ENCODE peak calls at places on chromosomes 4 and X, in seven cellular contexts. S is A549, O is SJSA1, Z is foreskin fibroblast, N is endothelial cell of umbilical vein, E is Panc1, J is astrocyte of the spinal cord. D is an unnamed sample.

GRCh38 chr4:153530284-153530995 is 64.3 kb downstream of the TMEM131L start:
- DNase-seq in N (peak), Z (no peak), O (no peak), J (no peak), S (no peak), E (no peak), D (no peak)

GRCh38 chr4:150007512-150007911 is 70.7 kb upstream of the DCLK2 start:
- DNase-seq in S (no peak), Z (peak), O (peak), J (peak), N (no peak), E (no peak), D (no peak)

GRCh38 chrX:44415639-44416386 is 72.3 kb upstream of the EFHC2 start:
- DNase-seq in Z (no peak), S (no peak), J (no peak), E (no peak), N (no peak), O (no peak), D (no peak)

GRCh38 chr4:102858828-102859464 is 9.8 kb upstream of the CISD2 start:
- DNase-seq in O (no peak), S (no peak), E (no peak), N (no peak), Z (no peak), J (no peak), D (no peak)

GRCh38 chr4:174324725-174325124 is 41.0 kb downstream of the CEP44 start:
- DNase-seq in N (no peak), J (peak), S (no peak), O (no peak), Z (peak), E (no peak), D (no peak)

GRCh38 chr4:162707962-162708361 is 458.7 kb downstream of the NAF1 start:
- DNase-seq in S (no peak), E (no peak), J (no peak), Z (no peak), O (no peak), N (no peak), D (no peak)

GRCh38 chr4:183333202-183333601 is 11.0 kb upstream of the CLDN24 start:
- DNase-seq in Z (no peak), E (no peak), O (no peak), J (no peak), N (no peak), S (no peak), D (no peak)

GRCh38 chrX:49753691-49754090 is 57.9 kb upstream of the PAGE1 start:
- DNase-seq in O (no peak), Z (no peak), J (no peak), N (no peak), E (no peak), S (no peak), D (no peak)

GRCh38 chr4:169765845-169766244 is 8.1 kb upstream of the HPF1 start:
- DNase-seq in Z (peak), S (no peak), E (no peak), O (no peak), N (no peak), J (no peak), D (no peak)

GRCh38 chrX:23373129-23373804 is 38.6 kb downstream of the PTCHD1 start:
- DNase-seq in E (peak), S (no peak), Z (peak), N (no peak), O (no peak), J (peak), D (peak)

GRCh38 chrX:8103655-8104054 is 67.4 kb downstream of the VCX2 start:
- DNase-seq in J (no peak), N (no peak), Z (no peak), O (no peak), E (no peak), S (no peak), D (no peak)

GRCh38 chr4:15116509-15117079 is 114.3 kb downstream of the CPEB2 start:
- DNase-seq in J (no peak), N (no peak), Z (no peak), O (no peak), S (no peak), E (no peak), D (no peak)

GRCh38 chrX:51407520-51408409 is 75.1 kb downstream of the NUDT10 start:
- DNase-seq in S (no peak), J (no peak), N (no peak), Z (no peak), O (no peak), E (no peak), D (no peak)

DNA sequence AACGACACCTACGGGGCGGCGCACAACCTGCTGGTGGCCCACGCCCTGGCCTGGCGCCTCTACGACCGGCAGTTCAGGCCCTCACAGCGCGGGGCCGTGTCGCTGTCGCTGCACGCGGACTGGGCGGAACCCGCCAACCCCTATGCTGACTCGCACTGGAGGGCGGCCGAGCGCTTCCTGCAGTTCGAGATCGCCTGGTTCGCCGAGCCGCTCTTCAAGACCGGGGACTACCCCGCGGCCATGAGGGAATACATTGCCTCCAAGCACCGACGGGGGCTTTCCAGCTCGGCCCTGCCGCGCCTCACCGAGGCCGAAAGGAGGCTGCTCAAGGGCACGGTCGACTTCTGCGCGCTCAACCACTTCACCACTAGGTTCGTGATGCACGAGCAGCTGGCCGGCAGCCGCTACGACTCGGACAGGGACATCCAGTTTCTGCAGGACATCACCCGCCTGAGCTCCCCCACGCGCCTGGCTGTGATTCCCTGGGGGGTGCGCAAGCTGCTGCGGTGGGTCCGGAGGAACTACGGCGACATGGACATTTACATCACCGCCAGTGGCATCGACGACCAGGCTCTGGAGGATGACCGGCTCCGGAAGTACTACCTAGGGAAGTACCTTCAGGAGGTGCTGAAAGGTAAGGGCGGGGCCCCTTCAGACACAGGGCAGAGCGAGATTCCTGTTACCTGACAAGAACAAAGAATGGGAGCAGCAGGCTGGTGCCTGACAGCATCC is 11.7 kb downstream of the RPL9 start:
- DNase-seq in J (peak), N (peak), S (no peak), O (no peak), E (no peak), Z (peak), D (no peak)
- H3K4me3 ChIP-seq in J (peak), N (peak), S (no peak), O (no peak), E (no peak), Z (peak), D (peak)

GRCh38 chr4:155761047-155761446 is 2.2 kb downstream of the GUCY1B1 start:
- DNase-seq in N (no peak), S (no peak), Z (no peak), J (no peak), O (no peak), E (no peak), D (no peak)
- H3K4me3 ChIP-seq in N (no peak), S (no peak), Z (peak), J (no peak), O (no peak), E (no peak), D (no peak)

DNA sequence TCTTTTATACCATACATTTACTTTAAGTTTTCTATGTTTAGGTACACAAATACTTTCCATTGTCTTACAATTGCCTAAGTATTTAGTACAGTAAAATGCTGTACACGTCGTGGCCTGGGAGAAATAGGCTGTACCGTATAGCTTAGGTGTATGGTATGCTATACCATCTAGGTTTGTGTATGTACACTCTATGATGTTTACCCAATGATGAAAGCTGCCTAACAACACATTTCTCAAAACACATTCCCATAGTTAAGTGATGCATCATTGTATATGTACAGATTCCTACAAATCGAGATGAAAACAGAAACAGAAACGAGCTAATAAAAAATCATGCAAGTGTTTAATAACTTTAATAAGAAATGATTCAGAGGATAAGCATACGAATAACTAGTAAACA is 51.6 kb downstream of the SPANXA2 start:
- DNase-seq in S (no peak), Z (no peak), O (no peak), N (no peak), J (no peak), E (peak), D (no peak)
- H3K4me3 ChIP-seq in S (no peak), Z (no peak), O (no peak), N (no peak), J (no peak), E (no peak), D (no peak)

DNA sequence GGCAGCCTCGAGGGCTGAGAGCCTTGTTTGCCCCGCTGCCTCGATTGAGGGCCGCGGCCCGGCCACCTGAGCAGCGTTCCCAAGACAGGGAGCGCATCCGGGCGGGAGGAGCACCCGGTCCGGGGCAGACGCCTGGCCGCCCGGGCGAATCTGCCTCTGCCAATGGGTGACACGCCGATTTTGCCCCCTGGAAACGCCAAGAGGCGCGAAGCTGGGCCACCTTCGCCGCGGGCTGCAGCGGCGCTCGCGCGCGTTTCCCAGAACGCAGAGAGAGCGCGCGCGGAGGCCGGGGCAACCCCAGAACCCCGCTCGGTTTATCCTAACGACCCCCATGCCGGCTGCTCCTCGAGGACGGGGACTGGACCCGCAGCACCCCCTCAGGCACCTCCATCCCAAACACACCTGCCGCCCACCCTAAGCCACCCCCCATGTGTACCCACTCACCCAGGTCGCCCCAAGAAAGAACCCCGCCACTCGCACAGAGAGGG is 576 bp downstream of the MAP7D2 start:
- DNase-seq in S (no peak), Z (no peak), J (no peak), N (no peak), O (no peak), E (no peak), D (no peak)
- H3K4me3 ChIP-seq in S (peak), Z (no peak), J (peak), N (no peak), O (no peak), E (peak), D (peak)

GRCh38 chr4:81152839-81153713 is 61.9 kb downstream of the PRKG2 start:
- DNase-seq in J (no peak), E (no peak), S (no peak), Z (no peak), N (no peak), O (no peak), D (no peak)
- H3K4me3 ChIP-seq in J (no peak), E (peak), S (peak), Z (no peak), N (no peak), O (no peak), D (peak)

GRCh38 chr4:74095886-74096264 is 3.1 kb downstream of the CXCL2 start:
- DNase-seq in Z (no peak), J (no peak), O (no peak), S (no peak), E (no peak), N (peak), D (no peak)

GRCh38 chr4:74098628-74098995 is 383 bp downstream of the CXCL2 start:
- DNase-seq in N (peak), E (no peak), Z (peak), O (peak), J (no peak), S (no peak), D (no peak)

GRCh38 chr4:74096265-74096980 is 2.6 kb downstream of the CXCL2 start:
- DNase-seq in N (peak), S (no peak), J (no peak), Z (no peak), E (no peak), O (no peak), D (no peak)

GRCh38 chr4:74097161-74097560 is 1.8 kb downstream of the CXCL2 start:
- DNase-seq in S (no peak), E (no peak), J (no peak), N (peak), O (no peak), Z (no peak), D (no peak)

GRCh38 chr4:74097631-74098550 is 1.1 kb downstream of the CXCL2 start:
- DNase-seq in Z (no peak), O (no peak), E (no peak), N (peak), J (no peak), S (no peak), D (no peak)
- H3K4me3 ChIP-seq in Z (peak), O (no peak), E (peak), N (peak), J (peak), S (peak), D (peak)

GRCh38 chrX:154403192-154403591 is 5.0 kb downstream of the RPL10 start:
- DNase-seq in S (no peak), J (no peak), N (no peak), Z (no peak), O (no peak), E (no peak), D (no peak)

GRCh38 chrX:154401918-154402621 is 3.9 kb downstream of the RPL10 start:
- DNase-seq in Z (peak), S (no peak), J (no peak), E (no peak), O (no peak), N (no peak), D (no peak)

GRCh38 chrX:154402622-154403127 is 4.5 kb downstream of the RPL10 start:
- DNase-seq in Z (no peak), E (no peak), J (no peak), O (no peak), N (no peak), S (no peak), D (no peak)

GRCh38 chrX:154399527-154400368 is 1.6 kb downstream of the RPL10 start:
- DNase-seq in N (no peak), O (no peak), J (no peak), E (no peak), Z (no peak), S (no peak), D (no peak)

DNA sequence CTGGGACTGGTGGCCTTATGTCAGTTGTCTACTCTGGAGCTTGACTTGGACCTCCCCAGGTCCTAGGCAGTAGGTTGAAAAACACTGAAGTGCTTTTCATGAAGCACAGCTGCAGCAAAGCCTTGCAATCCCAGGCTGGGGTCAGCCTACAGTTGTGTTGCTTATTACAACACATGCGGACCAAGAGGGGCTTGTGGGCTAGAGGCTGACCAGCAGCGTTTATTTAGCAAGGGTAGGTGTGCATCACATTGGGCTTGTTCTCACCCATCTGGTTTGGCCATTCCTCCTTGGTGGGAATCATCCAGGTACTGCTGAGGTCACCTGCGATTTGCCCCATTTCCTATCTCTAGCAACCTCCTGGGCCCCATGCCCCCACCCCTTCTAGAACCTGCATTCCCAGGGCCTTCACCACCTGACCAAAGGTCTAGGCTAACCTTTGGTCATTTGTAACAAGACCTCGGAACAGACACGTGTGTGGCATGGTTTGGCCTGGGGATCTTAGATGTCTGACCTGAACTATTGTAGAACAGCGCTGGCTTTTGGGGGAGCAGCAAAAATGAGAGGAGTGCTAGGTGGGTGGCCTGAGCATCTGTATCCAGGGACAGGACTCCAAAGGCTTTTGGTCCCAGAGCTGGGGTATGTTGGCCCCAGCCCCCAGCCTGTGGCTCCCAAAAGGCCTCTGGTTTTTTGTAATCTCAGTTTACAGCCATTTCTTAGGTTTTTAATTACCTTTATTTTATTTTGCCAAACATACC is 3.0 kb downstream of the RPL10 start:
- DNase-seq in J (no peak), O (no peak), E (no peak), Z (peak), S (no peak), N (no peak), D (no peak)
- H3K4me3 ChIP-seq in J (no peak), O (no peak), E (no peak), Z (no peak), S (peak), N (no peak), D (no peak)